ENCODE peak calls at places on chromosomes 16 and 17, in four cellular contexts. J is A549, F is GM12878, S is K562. G is an unnamed sample.

GRCh38 chr17:61073799-61074513 is 325.7 kb upstream of the TBX2 start:
- DNase-seq in J (no peak), F (no peak), S (no peak), G (no peak)

GRCh38 chr16:87207509-87207908 is 109.7 kb downstream of the C16orf95 start:
- DNase-seq in J (no peak), F (no peak), S (no peak), G (no peak)

GRCh38 chr16:4624827-4625616 is 396 bp downstream of the MGRN1 start:
- DNase-seq in J (no peak), F (peak), S (peak), G (no peak)

GRCh38 chr16:51408357-51408756 is 257.3 kb upstream of the SALL1 start:
- DNase-seq in J (peak), F (no peak), S (no peak), G (no peak)

GRCh38 chr16:57614546-57615343 is 13.7 kb upstream of the ADGRG1 start:
- DNase-seq in J (no peak), F (no peak), S (no peak), G (no peak)

GRCh38 chr17:9725575-9725974 is 65.8 kb downstream of the DHRS7C start:
- DNase-seq in J (no peak), F (no peak), S (no peak), G (no peak)

GRCh38 chr17:34173221-34173620 is 81.9 kb upstream of the CCL2 start:
- DNase-seq in J (no peak), F (no peak), S (no peak), G (no peak)

GRCh38 chr16:51982715-51983680 is 563.9 kb downstream of the TOX3 start:
- DNase-seq in J (peak), F (no peak), S (peak), G (peak)

GRCh38 chr17:8122391-8122922 is 1.4 kb downstream of the HES7 start:
- DNase-seq in J (no peak), F (no peak), S (no peak), G (no peak)

GRCh38 chr16:77191259-77191969 is 424 bp downstream of the MON1B start:
- DNase-seq in J (no peak), F (no peak), S (peak), G (no peak)

GRCh38 chr17:50468120-50469004 is at the start of gene CHAD:
- DNase-seq in J (no peak), F (no peak), S (peak), G (no peak)
- H3K4me2 ChIP-seq in J (no peak), F (no peak), S (no peak), G (no peak)

DNA sequence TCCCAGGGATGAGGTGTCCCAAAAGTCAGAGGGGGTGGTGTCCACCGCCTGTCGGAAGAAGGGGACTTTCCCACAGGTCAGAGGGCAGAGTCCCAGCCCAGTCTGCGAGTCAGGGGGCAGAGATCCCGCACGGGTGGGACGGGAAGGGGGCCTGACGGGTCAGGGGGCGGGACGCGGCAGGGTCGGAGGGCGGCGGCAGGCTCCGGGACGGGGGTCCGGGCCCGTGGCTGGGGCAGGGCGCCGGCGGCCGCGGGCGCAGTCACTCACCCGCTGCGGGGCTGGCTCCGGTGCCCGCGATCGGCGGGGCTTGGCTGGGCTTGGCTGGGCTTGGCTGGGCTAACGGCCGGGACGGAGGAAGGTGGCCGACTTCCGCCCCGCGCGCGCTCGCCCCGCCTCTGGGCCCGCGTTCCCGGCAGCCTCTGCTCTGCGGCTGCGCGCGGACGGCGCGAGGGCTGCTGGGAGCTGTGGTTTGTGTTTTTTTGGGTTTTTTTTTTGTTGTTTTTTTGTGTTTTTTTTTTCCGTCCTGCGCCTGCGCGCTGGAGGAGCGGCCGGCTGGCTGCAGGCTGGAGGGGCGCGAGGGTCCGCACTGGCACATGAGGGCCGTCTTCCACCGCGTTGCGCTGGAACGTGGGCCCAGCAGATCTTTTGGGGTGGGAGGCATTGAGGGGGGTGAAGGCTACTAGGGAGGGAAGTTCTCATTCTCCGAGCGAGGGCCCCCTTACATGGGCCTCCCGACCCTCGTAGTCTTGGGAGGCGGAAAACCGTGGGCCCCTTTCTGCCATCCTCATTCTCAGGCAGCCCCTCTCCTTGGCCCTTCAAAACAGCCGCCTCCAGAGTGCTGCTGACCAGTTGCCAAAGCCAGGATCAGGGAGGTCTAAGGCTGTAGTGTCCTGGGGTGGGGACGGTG is at the start of gene CANT1:
- DNase-seq in J (peak), F (peak), S (peak), G (peak)
- TF ChIP-seq RAD21 in J (no peak), F (no peak), S (no peak), G (no peak)

GRCh38 chr17:74355065-74355464 is 6.6 kb downstream of the BTBD17 start:
- DNase-seq in J (no peak), F (no peak), S (no peak), G (no peak)

GRCh38 chr17:74357466-74357809 is 4.2 kb downstream of the BTBD17 start:
- DNase-seq in J (no peak), F (no peak), S (no peak), G (no peak)

GRCh38 chr17:74354561-74354960 is 7.1 kb downstream of the BTBD17 start:
- DNase-seq in J (no peak), F (no peak), S (no peak), G (no peak)

GRCh38 chr17:74358696-74359095 is 3.0 kb downstream of the BTBD17 start:
- DNase-seq in J (no peak), F (no peak), S (no peak), G (no peak)

DNA sequence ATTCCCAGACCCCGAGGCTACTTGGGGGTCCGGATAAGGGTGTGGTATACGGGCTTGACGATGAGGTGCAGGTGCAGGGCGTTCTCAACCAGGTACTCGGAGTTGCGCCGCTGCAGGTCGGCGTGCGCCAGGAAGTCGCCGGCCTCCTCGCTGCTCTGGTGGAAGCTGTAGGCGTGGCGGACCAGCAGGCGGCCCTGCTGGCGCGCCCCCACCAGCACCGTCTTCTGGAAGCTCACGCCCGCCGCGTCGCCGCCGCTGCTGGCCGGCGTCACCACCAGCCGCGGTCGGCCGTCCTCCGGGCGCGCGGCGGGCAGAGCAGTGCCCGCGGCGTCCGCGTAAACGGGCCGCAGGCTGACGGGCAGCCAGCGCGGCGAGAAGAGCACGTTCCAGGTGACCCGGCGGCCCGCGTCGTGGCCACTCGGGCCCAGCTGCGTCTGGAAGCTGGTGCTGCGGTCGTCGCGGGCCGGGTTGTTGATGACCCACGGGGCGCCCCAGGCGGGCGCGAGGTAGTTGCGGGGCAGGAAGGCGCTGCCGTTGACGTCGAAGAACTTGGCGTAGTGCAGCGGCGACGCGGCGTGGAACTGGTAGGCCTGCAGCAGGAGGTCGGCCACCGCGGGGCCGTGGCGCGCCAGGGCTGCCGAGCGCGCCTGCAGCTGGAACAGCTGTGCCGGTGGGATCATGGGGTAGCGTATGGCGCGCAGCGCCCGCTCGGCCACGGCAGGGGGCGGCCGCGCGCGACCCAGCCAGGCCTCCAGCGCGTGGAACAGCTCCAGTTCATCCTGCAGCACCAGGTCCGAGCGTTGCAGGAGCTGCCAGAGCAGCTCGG is 4.8 kb downstream of the BTBD17 start:
- DNase-seq in J (no peak), F (no peak), S (no peak), G (no peak)
- H3K4me2 ChIP-seq in J (peak), F (no peak), S (no peak), G (no peak)

GRCh38 chr17:81607431-81607830 is 29.5 kb downstream of the NPLOC4 start:
- DNase-seq in J (no peak), F (no peak), S (no peak), G (no peak)
- TF ChIP-seq RAD21 in J (no peak), F (no peak), S (no peak), G (no peak)

DNA sequence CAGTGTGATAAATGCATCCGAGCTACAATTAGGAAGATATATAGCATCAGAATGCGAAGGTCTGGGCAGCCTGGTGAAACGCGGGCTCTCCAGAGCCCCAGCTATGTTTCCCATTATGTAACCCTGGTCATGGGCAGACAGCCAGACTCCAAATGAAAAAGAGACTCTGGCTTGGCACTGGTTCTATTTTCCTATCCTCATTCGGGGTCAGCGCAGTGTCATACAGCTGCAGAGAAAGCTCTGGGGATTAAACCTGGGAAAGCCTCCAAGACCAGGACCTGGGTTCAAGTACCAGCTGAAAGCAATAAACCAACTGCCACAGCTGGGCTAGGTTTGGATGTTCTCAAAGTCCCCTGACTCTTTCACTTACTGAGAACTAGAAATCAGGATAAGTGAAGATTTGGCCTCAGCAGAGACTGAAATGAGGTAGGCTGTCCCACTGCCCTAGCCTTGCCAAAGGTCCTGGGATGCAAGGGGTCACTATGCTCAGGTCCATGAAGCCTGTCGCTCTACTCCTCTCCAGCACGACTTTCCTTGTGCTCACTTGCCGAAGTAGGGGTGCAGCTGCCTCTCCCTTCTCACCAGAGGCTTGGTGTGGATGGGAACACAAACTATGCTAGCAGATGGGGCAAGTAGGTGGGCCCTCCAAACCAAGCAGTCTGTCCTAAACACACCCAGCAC is 123.8 kb downstream of the SMG6 start:
- DNase-seq in J (no peak), F (no peak), S (no peak), G (no peak)
- H3K4me2 ChIP-seq in J (no peak), F (no peak), S (no peak), G (no peak)